ENCODE peak calls at places on chromosomes 11 and 22, in eight cellular contexts. F is iPS-NIHi11; M is stimulated activated CD8-positive, alpha-beta memory T cell treated with anti-CD3 and anti-CD28 coated beads, Interleukin-7, amount 100 ng/mL, for 24 hours; K is cardiac fibroblast; A is iris pigment epithelial cell; E is AG04449; O is progenitor cell of endocrine pancreas; J is left ventricle myocardium superior. I is an unnamed sample.

GRCh38 chr11:121418625-121419114 is 33.4 kb upstream of the SORL1 start:
- DNase-seq in F (no peak), K (peak; percentile 12), E (no peak), O (no peak), J (peak; percentile 36), M (no peak), A (no peak), I (no peak)

GRCh38 chr22:50613291-50613981 is 12.8 kb downstream of the MAPK8IP2 start:
- DNase-seq in K (peak; percentile 33), A (no peak), E (no peak), M (no peak), J (peak; percentile 79), O (no peak), F (peak; percentile 74), I (no peak)

GRCh38 chr11:129853508-129854228 is 38.0 kb downstream of the TMEM45B start:
- DNase-seq in J (peak; percentile 51), K (peak; percentile 58), F (no peak), O (no peak), M (peak; percentile 5), A (peak; percentile 50), E (no peak), I (no peak)

GRCh38 chr11:44243633-44244343 is 66.2 kb downstream of the ALX4 start:
- DNase-seq in F (peak; percentile 84), J (no peak), A (peak; percentile 80), K (peak; percentile 86), O (no peak), E (no peak), M (no peak), I (no peak)

GRCh38 chr11:72238040-72238450 is 5.9 kb downstream of the PHOX2A start:
- DNase-seq in J (peak; percentile 55), F (peak; percentile 94), K (peak; percentile 70), E (no peak), O (peak; percentile 64), M (no peak), A (peak; percentile 74), I (no peak)

GRCh38 chr11:111602865-111603632 is 800 bp downstream of the SIK2 start:
- DNase-seq in M (no peak), F (peak; percentile 41), A (peak; percentile 68), O (peak; percentile 29), J (no peak), E (no peak), K (peak; percentile 49), I (no peak)

GRCh38 chr22:29269230-29269604 is 1.1 kb downstream of the EWSR1 start:
- DNase-seq in F (no peak), J (no peak), O (no peak), K (no peak), E (no peak), A (no peak), M (no peak), I (peak; percentile 40)

GRCh38 chr22:50498322-50498861 is 9.1 kb downstream of the LMF2 start:
- DNase-seq in O (no peak), M (peak; percentile 39), J (no peak), E (no peak), A (peak; percentile 57), F (peak; percentile 82), K (peak; percentile 70), I (peak; percentile 72)

GRCh38 chr22:42074153-42074750 is at the start of gene PHETA2:
- DNase-seq in E (no peak), O (no peak), J (peak; percentile 75), K (peak; percentile 60), F (peak; percentile 65), A (peak; percentile 49), M (no peak), I (no peak)

GRCh38 chr22:46547179-46547882 is 9.9 kb upstream of the CELSR1 start:
- DNase-seq in A (peak; percentile 62), E (no peak), J (peak; percentile 75), M (no peak), O (no peak), K (peak; percentile 80), F (peak; percentile 66), I (peak; percentile 71)

GRCh38 chr11:2547806-2548205 is 103.0 kb downstream of the KCNQ1 start:
- DNase-seq in J (peak; percentile 21), O (no peak), M (no peak), K (no peak), A (no peak), F (no peak), E (no peak), I (no peak)